ENCODE peak calls at places on chromosomes 7 and 10, in eight cellular contexts. One of them, this sample, is unnamed.

GRCh38 chr7:2042650-2043049 is 190.1 kb downstream of the MAD1L1 start:
- DNase-seq in neural progenitor cell: no peak
- DNase-seq in brain microvascular endothelial cell: no peak
- DNase-seq in AG04449: no peak
- DNase-seq in cardiac fibroblast: no peak
- DNase-seq in heart left ventricle: no peak
- DNase-seq in AG10803: no peak
- DNase-seq in progenitor cell of endocrine pancreas: no peak
- DNase-seq in this sample: no peak

GRCh38 chr7:149544028-149544427 is 46.4 kb upstream of the ZNF746 start:
- DNase-seq in cardiac fibroblast: no peak
- DNase-seq in heart left ventricle: no peak
- DNase-seq in progenitor cell of endocrine pancreas: no peak
- DNase-seq in AG10803: no peak
- DNase-seq in neural progenitor cell: no peak
- DNase-seq in brain microvascular endothelial cell: no peak
- DNase-seq in AG04449: no peak
- DNase-seq in this sample: no peak

GRCh38 chr10:19576576-19576975 is 239.7 kb upstream of the PLXDC2 start:
- DNase-seq in brain microvascular endothelial cell: no peak
- DNase-seq in cardiac fibroblast: no peak
- DNase-seq in progenitor cell of endocrine pancreas: no peak
- DNase-seq in AG04449: no peak
- DNase-seq in AG10803: no peak
- DNase-seq in heart left ventricle: no peak
- DNase-seq in neural progenitor cell: peak; percentile 61
- DNase-seq in this sample: no peak

GRCh38 chr10:1938317-1938716 is 201.0 kb upstream of the ADARB2 start:
- DNase-seq in cardiac fibroblast: no peak
- DNase-seq in heart left ventricle: no peak
- DNase-seq in progenitor cell of endocrine pancreas: no peak
- DNase-seq in neural progenitor cell: no peak
- DNase-seq in AG04449: no peak
- DNase-seq in AG10803: no peak
- DNase-seq in brain microvascular endothelial cell: no peak
- DNase-seq in this sample: no peak

GRCh38 chr7:38463277-38464224 is 167.6 kb downstream of the AMPH start:
- DNase-seq in AG10803: peak; percentile 59
- DNase-seq in progenitor cell of endocrine pancreas: no peak
- DNase-seq in cardiac fibroblast: peak; percentile 81
- DNase-seq in neural progenitor cell: no peak
- DNase-seq in AG04449: no peak
- DNase-seq in heart left ventricle: peak; percentile 37
- DNase-seq in brain microvascular endothelial cell: peak; percentile 92
- DNase-seq in this sample: peak; percentile 43

GRCh38 chr10:85537561-85537960 is 829.0 kb downstream of the GRID1 start:
- DNase-seq in neural progenitor cell: no peak
- DNase-seq in brain microvascular endothelial cell: no peak
- DNase-seq in heart left ventricle: no peak
- DNase-seq in AG10803: no peak
- DNase-seq in cardiac fibroblast: no peak
- DNase-seq in progenitor cell of endocrine pancreas: no peak
- DNase-seq in AG04449: no peak
- DNase-seq in this sample: no peak

GRCh38 chr7:65809259-65809981 is 63.5 kb upstream of the VKORC1L1 start:
- DNase-seq in neural progenitor cell: peak; percentile 24
- DNase-seq in cardiac fibroblast: no peak
- DNase-seq in AG10803: no peak
- DNase-seq in AG04449: no peak
- DNase-seq in heart left ventricle: no peak
- DNase-seq in brain microvascular endothelial cell: no peak
- DNase-seq in progenitor cell of endocrine pancreas: no peak
- DNase-seq in this sample: no peak

GRCh38 chr10:22997102-22997501 is 69.2 kb downstream of the ARMC3 start:
- DNase-seq in AG04449: no peak
- DNase-seq in brain microvascular endothelial cell: peak; percentile 63
- DNase-seq in cardiac fibroblast: peak; percentile 55
- DNase-seq in heart left ventricle: no peak
- DNase-seq in AG10803: peak; percentile 8
- DNase-seq in neural progenitor cell: peak; percentile 16
- DNase-seq in progenitor cell of endocrine pancreas: no peak
- DNase-seq in this sample: peak; percentile 60

GRCh38 chr7:106367018-106367420 is 82.2 kb upstream of the NAMPT start:
- DNase-seq in brain microvascular endothelial cell: peak; percentile 14
- DNase-seq in AG10803: peak; percentile 28
- DNase-seq in cardiac fibroblast: peak; percentile 48
- DNase-seq in neural progenitor cell: peak; percentile 39
- DNase-seq in AG04449: no peak
- DNase-seq in progenitor cell of endocrine pancreas: no peak
- DNase-seq in heart left ventricle: no peak
- DNase-seq in this sample: peak; percentile 43

GRCh38 chr10:35294506-35294905 is 41.8 kb upstream of the CCNY start:
- DNase-seq in AG10803: no peak
- DNase-seq in brain microvascular endothelial cell: no peak
- DNase-seq in cardiac fibroblast: no peak
- DNase-seq in AG04449: no peak
- DNase-seq in heart left ventricle: no peak
- DNase-seq in progenitor cell of endocrine pancreas: no peak
- DNase-seq in neural progenitor cell: no peak
- DNase-seq in this sample: no peak

GRCh38 chr7:63080831-63081230 is 917.8 kb upstream of the ZNF722 start:
- DNase-seq in brain microvascular endothelial cell: no peak
- DNase-seq in cardiac fibroblast: no peak
- DNase-seq in AG04449: no peak
- DNase-seq in neural progenitor cell: no peak
- DNase-seq in AG10803: no peak
- DNase-seq in heart left ventricle: no peak
- DNase-seq in progenitor cell of endocrine pancreas: no peak
- DNase-seq in this sample: no peak

GRCh38 chr10:123009105-123009805 is 449 bp downstream of the ACADSB start:
- DNase-seq in heart left ventricle: peak; percentile 8
- DNase-seq in AG04449: no peak
- DNase-seq in AG10803: no peak
- DNase-seq in neural progenitor cell: peak; percentile 51
- DNase-seq in cardiac fibroblast: peak; percentile 7
- DNase-seq in brain microvascular endothelial cell: no peak
- DNase-seq in progenitor cell of endocrine pancreas: no peak
- DNase-seq in this sample: no peak

GRCh38 chr7:29564455-29565185 is 985 bp downstream of the PRR15 start:
- DNase-seq in AG04449: no peak
- DNase-seq in cardiac fibroblast: peak; percentile 81
- DNase-seq in AG10803: peak; percentile 45
- DNase-seq in progenitor cell of endocrine pancreas: peak; percentile 41
- DNase-seq in brain microvascular endothelial cell: peak; percentile 31
- DNase-seq in neural progenitor cell: peak; percentile 70
- DNase-seq in heart left ventricle: peak; percentile 56
- DNase-seq in this sample: peak; percentile 77

GRCh38 chr7:65441010-65441409 is 67.4 kb downstream of the ZNF92 start:
- DNase-seq in heart left ventricle: no peak
- DNase-seq in cardiac fibroblast: peak; percentile 36
- DNase-seq in AG10803: peak; percentile 59
- DNase-seq in neural progenitor cell: no peak
- DNase-seq in AG04449: peak; percentile 28
- DNase-seq in brain microvascular endothelial cell: peak; percentile 75
- DNase-seq in progenitor cell of endocrine pancreas: no peak
- DNase-seq in this sample: peak; percentile 67

GRCh38 chr7:109835577-109835976 is 1255.3 kb upstream of the LRRN3 start:
- DNase-seq in AG10803: no peak
- DNase-seq in AG04449: no peak
- DNase-seq in progenitor cell of endocrine pancreas: no peak
- DNase-seq in cardiac fibroblast: no peak
- DNase-seq in neural progenitor cell: no peak
- DNase-seq in heart left ventricle: no peak
- DNase-seq in brain microvascular endothelial cell: no peak
- DNase-seq in this sample: no peak

DNA sequence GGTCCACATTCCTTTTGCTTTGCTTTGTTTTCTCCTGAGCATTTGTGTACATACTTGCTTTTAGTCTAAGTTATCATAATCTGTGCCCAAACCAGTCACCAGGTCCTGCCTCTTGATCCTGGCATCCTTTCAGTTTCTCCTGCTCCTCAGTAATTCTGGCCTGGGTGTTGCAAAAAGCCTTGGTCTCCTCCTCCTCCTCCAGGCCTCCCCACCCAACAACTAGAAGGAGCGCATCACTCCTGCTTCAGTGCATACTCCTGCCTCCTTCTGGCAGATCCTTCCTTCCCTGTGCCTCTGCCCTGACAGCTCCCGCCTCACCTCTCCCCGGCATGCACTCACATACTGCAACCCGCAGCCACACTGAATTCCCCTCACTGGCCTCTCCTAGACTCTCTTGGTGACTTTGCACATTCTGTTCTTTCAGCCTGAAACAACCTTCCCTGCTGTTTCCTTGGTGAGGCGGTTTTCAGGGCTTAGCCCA is 2.3 kb downstream of the DENND2A start:
- DNase-seq in neural progenitor cell: peak; percentile 63
- DNase-seq in cardiac fibroblast: peak; percentile 87
- DNase-seq in brain microvascular endothelial cell: peak; percentile 35
- DNase-seq in AG10803: peak; percentile 87
- DNase-seq in progenitor cell of endocrine pancreas: no peak
- DNase-seq in AG04449: no peak
- DNase-seq in heart left ventricle: no peak
- DNase-seq in this sample: peak; percentile 88
- TF ChIP-seq CTCF in neural progenitor cell: peak; percentile 33
- TF ChIP-seq CTCF in cardiac fibroblast: peak; percentile 25
- TF ChIP-seq CTCF in brain microvascular endothelial cell: peak; percentile 52
- TF ChIP-seq CTCF in AG10803: peak; percentile 44
- TF ChIP-seq CTCF in progenitor cell of endocrine pancreas: no peak
- TF ChIP-seq CTCF in AG04449: peak; percentile 22
- TF ChIP-seq CTCF in heart left ventricle: no peak
- TF ChIP-seq CTCF in this sample: peak; percentile 41

GRCh38 chr7:94298943-94299342 is 95.8 kb upstream of the COL1A2 start:
- DNase-seq in brain microvascular endothelial cell: peak; percentile 56
- DNase-seq in progenitor cell of endocrine pancreas: no peak
- DNase-seq in neural progenitor cell: no peak
- DNase-seq in AG10803: peak; percentile 82
- DNase-seq in cardiac fibroblast: peak; percentile 58
- DNase-seq in heart left ventricle: no peak
- DNase-seq in AG04449: no peak
- DNase-seq in this sample: peak; percentile 78

GRCh38 chr7:94296886-94297285 is 97.8 kb upstream of the COL1A2 start:
- DNase-seq in cardiac fibroblast: no peak
- DNase-seq in neural progenitor cell: no peak
- DNase-seq in heart left ventricle: no peak
- DNase-seq in brain microvascular endothelial cell: no peak
- DNase-seq in AG10803: peak; percentile 44
- DNase-seq in progenitor cell of endocrine pancreas: no peak
- DNase-seq in AG04449: no peak
- DNase-seq in this sample: no peak

GRCh38 chr7:94294471-94295131 is 100.1 kb upstream of the COL1A2 start:
- DNase-seq in progenitor cell of endocrine pancreas: no peak
- DNase-seq in cardiac fibroblast: no peak
- DNase-seq in heart left ventricle: no peak
- DNase-seq in brain microvascular endothelial cell: no peak
- DNase-seq in neural progenitor cell: no peak
- DNase-seq in AG04449: no peak
- DNase-seq in AG10803: peak; percentile 24
- DNase-seq in this sample: peak; percentile 25

GRCh38 chr7:94297397-94297838 is 97.3 kb upstream of the COL1A2 start:
- DNase-seq in brain microvascular endothelial cell: peak; percentile 94
- DNase-seq in progenitor cell of endocrine pancreas: no peak
- DNase-seq in heart left ventricle: peak; percentile 47
- DNase-seq in cardiac fibroblast: peak; percentile 94
- DNase-seq in AG10803: peak; percentile 99
- DNase-seq in AG04449: peak; percentile 94
- DNase-seq in neural progenitor cell: no peak
- DNase-seq in this sample: peak; percentile 99

DNA sequence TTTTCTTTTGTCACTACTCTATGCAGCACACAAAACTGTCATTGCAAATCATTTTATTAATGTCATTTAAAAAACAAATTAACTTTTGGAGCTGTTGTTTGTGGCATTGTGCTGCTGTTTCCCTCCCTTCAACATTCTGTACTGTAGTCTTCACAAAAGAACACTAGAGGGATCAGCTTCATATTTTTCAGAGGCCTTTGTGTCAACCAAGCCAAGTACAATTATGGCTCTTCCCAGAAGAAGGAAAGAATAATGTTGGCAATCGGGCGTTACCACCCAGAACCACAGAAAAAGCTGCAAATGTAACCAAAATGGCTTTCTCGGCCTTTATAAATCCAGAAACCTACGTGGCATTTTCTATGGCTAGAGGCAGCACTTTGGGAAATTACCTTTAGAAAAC is 98.9 kb upstream of the COL1A2 start:
- DNase-seq in cardiac fibroblast: peak; percentile 93
- DNase-seq in heart left ventricle: no peak
- DNase-seq in neural progenitor cell: no peak
- DNase-seq in progenitor cell of endocrine pancreas: no peak
- DNase-seq in AG04449: no peak
- DNase-seq in brain microvascular endothelial cell: peak; percentile 62
- DNase-seq in AG10803: peak; percentile 91
- DNase-seq in this sample: peak; percentile 94
- TF ChIP-seq CTCF in cardiac fibroblast: peak; percentile 68
- TF ChIP-seq CTCF in heart left ventricle: peak; percentile 25
- TF ChIP-seq CTCF in neural progenitor cell: no peak
- TF ChIP-seq CTCF in progenitor cell of endocrine pancreas: peak; percentile 42
- TF ChIP-seq CTCF in AG04449: peak; percentile 53
- TF ChIP-seq CTCF in brain microvascular endothelial cell: peak; percentile 71
- TF ChIP-seq CTCF in AG10803: peak; percentile 86
- TF ChIP-seq CTCF in this sample: peak; percentile 74

DNA sequence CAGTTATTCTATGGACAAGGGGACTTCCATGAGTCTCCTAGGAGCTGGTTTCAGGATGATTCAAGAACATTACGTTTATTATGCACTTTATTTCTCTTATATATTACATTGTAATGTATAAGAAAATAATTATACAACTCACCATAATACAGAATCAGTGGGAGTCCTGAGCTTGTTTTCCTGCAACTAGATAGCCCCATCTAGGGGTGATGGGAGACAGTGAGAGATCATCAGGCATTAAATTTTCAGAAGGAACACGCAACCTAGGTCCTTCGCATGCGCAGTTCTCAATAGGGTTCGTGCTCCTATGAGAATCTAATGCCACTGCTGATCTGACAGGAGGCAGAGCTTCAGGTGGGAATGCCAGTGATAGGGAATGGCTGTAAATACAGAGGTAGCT is 137.9 kb downstream of the ANKRD30A start:
- DNase-seq in AG10803: no peak
- DNase-seq in cardiac fibroblast: no peak
- DNase-seq in AG04449: no peak
- DNase-seq in brain microvascular endothelial cell: no peak
- DNase-seq in heart left ventricle: no peak
- DNase-seq in progenitor cell of endocrine pancreas: no peak
- DNase-seq in neural progenitor cell: no peak
- DNase-seq in this sample: no peak
- TF ChIP-seq CTCF in AG10803: no peak
- TF ChIP-seq CTCF in cardiac fibroblast: no peak
- TF ChIP-seq CTCF in AG04449: no peak
- TF ChIP-seq CTCF in brain microvascular endothelial cell: no peak
- TF ChIP-seq CTCF in heart left ventricle: no peak
- TF ChIP-seq CTCF in progenitor cell of endocrine pancreas: no peak
- TF ChIP-seq CTCF in neural progenitor cell: no peak
- TF ChIP-seq CTCF in this sample: no peak

DNA sequence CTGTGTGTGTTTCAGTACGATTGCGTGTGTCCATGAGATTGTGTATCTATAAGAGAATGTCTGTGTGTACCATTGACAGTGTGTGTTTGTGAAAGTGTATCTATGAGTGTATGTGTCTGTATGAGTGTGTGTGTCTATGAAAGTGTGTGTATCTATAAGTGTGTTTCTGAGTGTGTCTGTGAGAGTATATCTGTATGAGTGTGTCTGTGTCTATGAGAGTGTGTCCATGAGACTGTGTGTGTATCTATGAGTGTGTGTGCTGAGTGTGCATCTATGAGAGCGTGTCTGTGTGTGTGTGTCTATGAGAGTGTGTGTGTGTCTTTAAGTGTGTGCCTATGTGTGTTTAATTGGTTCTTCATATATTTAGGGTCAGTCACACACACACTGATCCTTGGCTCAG is 46.8 kb upstream of the LYZL2 start:
- DNase-seq in AG10803: no peak
- DNase-seq in brain microvascular endothelial cell: no peak
- DNase-seq in AG04449: no peak
- DNase-seq in progenitor cell of endocrine pancreas: no peak
- DNase-seq in neural progenitor cell: no peak
- DNase-seq in heart left ventricle: no peak
- DNase-seq in cardiac fibroblast: no peak
- DNase-seq in this sample: no peak
- TF ChIP-seq CTCF in AG10803: no peak
- TF ChIP-seq CTCF in brain microvascular endothelial cell: no peak
- TF ChIP-seq CTCF in AG04449: no peak
- TF ChIP-seq CTCF in progenitor cell of endocrine pancreas: no peak
- TF ChIP-seq CTCF in neural progenitor cell: no peak
- TF ChIP-seq CTCF in heart left ventricle: no peak
- TF ChIP-seq CTCF in cardiac fibroblast: no peak
- TF ChIP-seq CTCF in this sample: no peak

This sample was measured in fibroblast of the aortic adventitia.